ENCODE peak calls at places on chromosomes 3 and 15, in five cellular contexts. C is iris pigment epithelial cell, H is GM12865, E is kidney, Z is ureter. R is an unnamed sample.

GRCh38 chr3:9045399-9045798 is 82.1 kb upstream of the RAD18 start:
- DNase-seq in C (no peak), H (no peak), E (no peak), Z (no peak), R (no peak)

GRCh38 chr15:93897377-93897776 is 334.0 kb upstream of the MCTP2 start:
- DNase-seq in C (no peak), H (no peak), E (no peak), Z (no peak), R (no peak)

GRCh38 chr3:99651561-99651960 is 13.2 kb downstream of the COL8A1 start:
- DNase-seq in C (peak; percentile 80), H (no peak), E (peak; percentile 79), Z (no peak), R (peak; percentile 86)

GRCh38 chr3:160956785-160957184 is 148.4 kb downstream of the B3GALNT1 start:
- DNase-seq in C (peak; percentile 51), H (peak; percentile 25), E (no peak), Z (no peak), R (peak; percentile 29)

GRCh38 chr3:126303272-126303671 is 53.9 kb downstream of the KLF15 start:
- DNase-seq in C (no peak), H (no peak), E (no peak), Z (no peak), R (no peak)

GRCh38 chr15:82045179-82045891 is 483 bp downstream of the MEX3B start:
- DNase-seq in C (peak; percentile 66), H (peak; percentile 37), E (peak; percentile 85), Z (peak; percentile 45), R (peak; percentile 52)

GRCh38 chr3:39383913-39384664 is 919 bp downstream of the SLC25A38 start:
- DNase-seq in C (peak; percentile 94), H (peak; percentile 97), E (peak; percentile 98), Z (peak; percentile 98), R (peak; percentile 92)

GRCh38 chr3:25423780-25424179 is 4.3 kb upstream of the RARB start:
- DNase-seq in C (peak; percentile 90), H (no peak), E (no peak), Z (no peak), R (peak; percentile 82)

GRCh38 chr3:66092175-66092990 is 53.7 kb upstream of the MAGI1 start:
- DNase-seq in C (no peak), H (no peak), E (no peak), Z (no peak), R (no peak)

GRCh38 chr3:171967137-171967783 is 72.1 kb upstream of the FNDC3B start:
- DNase-seq in C (peak; percentile 85), H (no peak), E (no peak), Z (no peak), R (peak; percentile 87)

GRCh38 chr3:4978259-4978965 is 825 bp upstream of the BHLHE40 start:
- DNase-seq in C (peak; percentile 99), H (peak; percentile 95), E (peak; percentile 100), Z (peak; percentile 98), R (peak; percentile 99)

GRCh38 chr3:127680146-127680661 is 7.5 kb downstream of the ABTB1 start:
- DNase-seq in C (no peak), H (no peak), E (peak; percentile 69), Z (peak; percentile 32), R (no peak)